ENCODE peak calls at places on chromosome 20, in four cellular contexts. J is GM13976, K is HS-27A, F is EL. B is an unnamed sample.

GRCh38 chr20:14729390-14729789 is 392.0 kb upstream of the FLRT3 start:
- DNase-seq in F (no peak), K (no peak), J (no peak), B (no peak)

GRCh38 chr20:53428997-53429396 is 164.6 kb downstream of the ZNF217 start:
- DNase-seq in K (no peak), J (no peak), F (no peak), B (no peak)

GRCh38 chr20:14956538-14956937 is 619.1 kb upstream of the FLRT3 start:
- DNase-seq in J (no peak), F (no peak), K (no peak), B (no peak)

GRCh38 chr20:1946762-1947534 is 46.9 kb downstream of the PDYN start:
- DNase-seq in F (peak; percentile 16), J (no peak), K (no peak), B (no peak)

GRCh38 chr20:44109951-44110361 is 77.0 kb downstream of the JPH2 start:
- DNase-seq in J (no peak), F (no peak), K (no peak), B (no peak)

GRCh38 chr20:62946918-62947317 is 5.6 kb upstream of the SLC17A9 start:
- DNase-seq in F (no peak), J (no peak), K (no peak), B (peak; percentile 72)

GRCh38 chr20:26276811-26277210 is 580.2 kb upstream of the ZNF337 start:
- DNase-seq in K (no peak), F (peak; percentile 10), J (no peak), B (no peak)

GRCh38 chr20:44897133-44897532 is 11.6 kb downstream of the YWHAB start:
- DNase-seq in F (no peak), J (no peak), K (no peak), B (no peak)

GRCh38 chr20:23744726-23745646 is 5.7 kb downstream of the CST1 start:
- DNase-seq in J (no peak), F (no peak), K (no peak), B (no peak)

GRCh38 chr20:36919715-36920333 is 31.7 kb downstream of the SAMHD1 start:
- DNase-seq in F (peak; percentile 75), J (peak; percentile 72), K (peak; percentile 24), B (no peak)

GRCh38 chr20:48155231-48155630 is 369.9 kb upstream of the SULF2 start:
- DNase-seq in K (no peak), F (no peak), J (no peak), B (no peak)

GRCh38 chr20:51382986-51383821 is 159.3 kb downstream of the NFATC2 start:
- DNase-seq in F (peak; percentile 26), K (no peak), J (no peak), B (no peak)

GRCh38 chr20:58008413-58008812 is 220.0 kb downstream of the ANKRD60 start:
- DNase-seq in K (no peak), F (no peak), J (no peak), B (no peak)

GRCh38 chr20:1816384-1817381 is 78.5 kb upstream of the SIRPA start:
- DNase-seq in K (peak; percentile 84), J (no peak), F (peak; percentile 92), B (peak; percentile 44)

GRCh38 chr20:43979576-43979975 is 64.9 kb downstream of the TOX2 start:
- DNase-seq in F (no peak), J (no peak), K (no peak), B (no peak)

GRCh38 chr20:10611357-10611756 is 62.4 kb downstream of the JAG1 start:
- DNase-seq in J (peak; percentile 45), K (no peak), F (peak; percentile 48), B (no peak)

GRCh38 chr20:42181064-42181463 is 562.9 kb upstream of the CHD6 start:
- DNase-seq in K (no peak), J (no peak), F (no peak), B (no peak)

GRCh38 chr20:47191074-47191673 is 165.3 kb downstream of the ZMYND8 start:
- DNase-seq in F (peak; percentile 27), K (no peak), J (no peak), B (no peak)

GRCh38 chr20:44592366-44592765 is 10.0 kb downstream of the PKIG start:
- DNase-seq in J (no peak), F (no peak), K (no peak), B (no peak)